ENCODE peak calls at places on chromosomes 4 and X, in six cellular contexts. I is neural progenitor cell, T is colonic mucosa, O is uterus, Z is spleen, W is mucosa of descending colon. K is an unnamed sample.

GRCh38 chr4:75924309-75924708 is 16.5 kb downstream of the NAAA start:
- DNase-seq in I (no peak), T (no peak), O (no peak), Z (no peak), W (no peak), K (no peak)

GRCh38 chrX:130531066-130531465 is 129.3 kb downstream of the RBMX2 start:
- DNase-seq in I (no peak), T (no peak), O (no peak), Z (no peak), W (no peak), K (peak)

GRCh38 chrX:20595928-20596550 is 329.3 kb upstream of the RPS6KA3 start:
- DNase-seq in I (no peak), T (no peak), O (no peak), Z (no peak), W (no peak), K (peak)

GRCh38 chr4:139207247-139207646 is 30.2 kb upstream of the ELF2 start:
- DNase-seq in I (no peak), T (no peak), O (no peak), Z (no peak), W (no peak), K (no peak)

GRCh38 chr4:34250562-34250961 is 1993.8 kb downstream of the ARAP2 start:
- DNase-seq in I (no peak), T (no peak), O (no peak), Z (no peak), W (no peak), K (peak)

GRCh38 chrX:100615015-100615414 is 21.6 kb downstream of the TSPAN6 start:
- DNase-seq in I (peak), T (peak), O (no peak), Z (no peak), W (peak), K (peak)

GRCh38 chrX:78839711-78840110 is 92.2 kb downstream of the LPAR4 start:
- DNase-seq in I (no peak), T (no peak), O (no peak), Z (no peak), W (no peak), K (no peak)

GRCh38 chrX:48626401-48627298 is 29.4 kb downstream of the WDR13 start:
- DNase-seq in I (no peak), T (no peak), O (no peak), Z (no peak), W (no peak), K (peak)

GRCh38 chr4:156705291-156705690 is 266.3 kb downstream of the PDGFC start:
- DNase-seq in I (no peak), T (no peak), O (no peak), Z (no peak), W (no peak), K (peak)

GRCh38 chr4:18020145-18020670 is 1.3 kb downstream of the LCORL start:
- DNase-seq in I (peak), T (peak), O (no peak), Z (no peak), W (peak), K (no peak)

GRCh38 chrX:22963186-22963585 is 36.6 kb upstream of the DDX53 start:
- DNase-seq in I (no peak), T (no peak), O (no peak), Z (no peak), W (no peak), K (peak)

GRCh38 chr4:185282968-185283367 is 73.6 kb downstream of the SNX25 start:
- DNase-seq in I (peak), T (no peak), O (no peak), Z (no peak), W (no peak), K (peak)

GRCh38 chrX:314049-314448 is 4.5 kb downstream of the GTPBP6 start:
- DNase-seq in I (no peak), T (no peak), O (no peak), Z (peak), W (no peak), K (no peak)

GRCh38 chr4:173500841-173501591 is 29.0 kb downstream of the HAND2 start:
- DNase-seq in I (no peak), T (no peak), O (no peak), Z (no peak), W (no peak), K (no peak)
- H3K4me3 ChIP-seq in I (peak), T (no peak), O (no peak), Z (peak), W (no peak), K (no peak)

DNA sequence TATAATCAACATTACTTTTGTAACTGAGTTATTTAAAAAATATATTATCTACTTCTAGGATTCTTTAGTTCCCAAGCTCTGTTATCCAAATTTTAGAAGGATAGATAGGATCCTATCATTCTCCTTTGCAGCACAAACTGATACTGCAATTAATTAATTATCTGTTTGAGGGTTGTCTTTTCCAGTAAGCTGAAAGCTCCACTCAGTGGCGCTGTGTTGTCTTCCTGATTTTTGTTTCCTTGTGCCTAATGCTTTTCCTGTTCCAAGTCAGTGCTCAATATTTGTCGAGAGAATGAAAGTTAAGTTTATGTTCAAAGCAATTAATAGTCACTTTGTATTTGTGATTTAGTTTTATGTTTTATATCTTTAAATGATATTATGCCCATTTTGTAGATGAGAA is 107.4 kb upstream of the ANK2 start:
- DNase-seq in I (no peak), T (no peak), O (no peak), Z (no peak), W (no peak), K (no peak)
- TF ChIP-seq CTCF in I (peak), T (no peak), O (no peak), Z (no peak), W (no peak), K (no peak)

DNA sequence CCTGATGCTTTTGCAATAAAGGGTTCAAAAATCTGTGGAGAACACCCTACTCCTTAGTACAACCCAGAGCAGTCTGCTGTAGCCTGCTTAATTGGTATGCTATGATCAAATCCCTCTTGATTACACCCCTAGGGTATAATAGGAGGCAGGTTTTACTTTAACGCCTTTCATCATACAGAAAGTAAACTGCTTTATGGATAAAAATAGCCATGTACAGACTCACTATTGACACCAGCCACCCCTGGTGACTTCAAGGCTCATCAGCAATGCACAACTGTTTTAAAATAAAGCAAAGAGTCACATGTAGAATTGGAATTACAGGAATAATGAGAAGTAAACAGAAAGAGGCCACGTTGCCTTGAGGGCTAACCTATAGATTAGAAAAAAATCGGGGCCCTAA is 315.2 kb downstream of the DMD start:
- DNase-seq in I (no peak), T (no peak), O (no peak), Z (no peak), W (no peak), K (no peak)
- H3K4me3 ChIP-seq in I (no peak), T (no peak), O (no peak), Z (no peak), W (no peak), K (no peak)

GRCh38 chr4:89558147-89558546 is 250.5 kb upstream of the GPRIN3 start:
- DNase-seq in I (peak), T (no peak), O (no peak), Z (no peak), W (no peak), K (no peak)
- TF ChIP-seq CTCF in I (peak), T (no peak), O (no peak), Z (no peak), W (no peak), K (peak)

GRCh38 chr4:78899302-78899701 is 39.9 kb downstream of the PAQR3 start:
- DNase-seq in I (no peak), T (no peak), O (no peak), Z (no peak), W (no peak), K (no peak)
- H3K4me3 ChIP-seq in I (no peak), T (no peak), O (no peak), Z (no peak), W (no peak), K (no peak)

GRCh38 chr4:118004088-118004487 is 30.2 kb upstream of the NDST3 start:
- DNase-seq in I (no peak), T (no peak), O (no peak), Z (no peak), W (no peak), K (no peak)

DNA sequence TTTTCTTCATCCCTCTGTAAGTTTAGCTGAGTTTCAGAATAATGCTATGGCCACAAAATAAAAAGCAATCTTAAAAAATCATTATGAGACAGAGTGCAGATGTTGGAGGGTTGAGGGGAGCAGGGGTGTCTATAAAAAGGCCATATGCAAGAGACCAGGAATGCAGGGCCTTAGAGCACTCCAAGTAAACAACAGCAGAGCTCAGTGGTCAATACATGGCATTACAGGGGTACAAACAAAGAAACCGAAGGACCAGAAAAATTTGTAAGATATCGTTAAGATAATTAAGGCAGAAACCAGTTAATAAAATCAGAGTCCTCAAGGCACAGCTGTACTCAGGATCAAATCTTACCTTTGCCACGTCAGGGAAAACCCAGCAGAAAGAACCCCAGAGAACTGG is 28.4 kb upstream of the NDST3 start:
- DNase-seq in I (peak), T (no peak), O (no peak), Z (no peak), W (no peak), K (no peak)
- TF ChIP-seq CTCF in I (peak), T (no peak), O (no peak), Z (no peak), W (no peak), K (no peak)

GRCh38 chr4:143382539-143382938 is 45.9 kb downstream of the GAB1 start:
- DNase-seq in I (no peak), T (no peak), O (no peak), Z (no peak), W (no peak), K (no peak)

GRCh38 chr4:143381171-143382118 is 44.8 kb downstream of the GAB1 start:
- DNase-seq in I (no peak), T (peak), O (peak), Z (no peak), W (peak), K (peak)

GRCh38 chr4:143384381-143384994 is 47.8 kb downstream of the GAB1 start:
- DNase-seq in I (no peak), T (no peak), O (no peak), Z (no peak), W (no peak), K (peak)

GRCh38 chr4:143377635-143378099 is 41.0 kb downstream of the GAB1 start:
- DNase-seq in I (no peak), T (no peak), O (no peak), Z (no peak), W (no peak), K (no peak)

DNA sequence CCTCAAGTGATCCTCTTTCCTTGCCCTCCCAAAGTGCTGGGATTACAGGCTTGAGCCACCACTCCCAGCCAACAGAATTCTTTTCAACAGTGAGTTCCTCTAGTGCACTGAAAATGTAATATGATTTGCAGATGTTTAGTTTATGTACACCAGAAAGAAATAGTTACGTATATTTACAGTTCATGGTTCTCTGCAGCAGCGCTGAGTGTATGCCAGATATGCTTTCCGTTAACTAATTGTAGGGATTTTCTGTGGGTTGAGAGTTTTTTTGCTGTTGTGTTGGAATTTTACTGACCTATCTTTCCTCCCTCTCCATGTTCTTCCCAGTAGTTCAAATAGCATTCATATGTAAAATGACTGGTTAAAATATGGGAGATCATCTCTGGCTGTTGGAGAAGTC is 44.0 kb downstream of the GAB1 start:
- DNase-seq in I (no peak), T (no peak), O (no peak), Z (no peak), W (no peak), K (no peak)
- H3K4me3 ChIP-seq in I (no peak), T (no peak), O (no peak), Z (no peak), W (no peak), K (no peak)

GRCh38 chrX:56216332-56216731 is 15.8 kb upstream of the KLF8 start:
- DNase-seq in I (no peak), T (no peak), O (no peak), Z (no peak), W (no peak), K (no peak)

GRCh38 chrX:56221101-56221500 is 11.1 kb upstream of the KLF8 start:
- DNase-seq in I (no peak), T (no peak), O (no peak), Z (no peak), W (no peak), K (no peak)

GRCh38 chrX:56222473-56223000 is 9.6 kb upstream of the KLF8 start:
- DNase-seq in I (no peak), T (no peak), O (no peak), Z (no peak), W (no peak), K (no peak)

DNA sequence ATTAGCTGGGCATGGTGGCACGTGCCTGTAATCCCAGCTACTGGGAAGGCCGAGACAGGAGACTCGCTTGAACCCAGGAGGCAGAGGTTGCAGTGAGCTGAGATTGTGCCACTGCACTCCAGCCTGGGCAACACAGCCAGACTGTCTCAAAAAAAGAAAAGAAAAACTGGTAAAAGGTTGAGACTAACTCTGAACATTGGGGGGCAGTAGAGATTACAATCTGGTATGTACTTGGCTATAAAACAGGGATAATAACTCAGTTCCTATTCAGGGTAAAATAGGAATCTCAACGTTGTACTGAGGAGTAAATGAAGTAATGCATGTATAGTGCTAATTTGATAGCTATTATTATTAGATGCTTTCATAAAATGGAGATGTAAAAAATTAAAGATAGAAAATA is 12.5 kb upstream of the KLF8 start:
- DNase-seq in I (peak), T (no peak), O (no peak), Z (no peak), W (peak), K (no peak)
- TF ChIP-seq CTCF in I (peak), T (no peak), O (peak), Z (peak), W (no peak), K (no peak)

DNA sequence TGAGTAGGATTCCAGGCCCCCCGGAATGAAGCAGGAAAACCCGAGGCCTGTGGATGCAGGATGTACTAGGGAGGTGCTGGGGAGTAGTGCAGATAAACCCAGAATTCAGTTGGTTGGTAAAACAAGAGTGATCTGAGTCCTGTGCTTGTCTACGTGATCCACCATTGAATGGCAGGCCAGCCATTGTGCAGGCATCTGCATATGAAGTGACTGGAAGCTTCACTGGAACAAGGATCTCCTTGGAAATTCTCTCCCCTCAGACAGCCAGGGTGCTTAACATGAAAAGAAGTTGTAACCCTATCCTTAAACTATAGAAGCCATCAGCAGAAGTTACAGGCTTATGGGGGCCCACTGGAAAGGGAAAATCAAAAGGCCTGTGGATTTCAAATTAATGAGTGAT is 656 bp upstream of the GSPT2 start:
- DNase-seq in I (peak), T (no peak), O (no peak), Z (no peak), W (no peak), K (no peak)
- H3K4me3 ChIP-seq in I (peak), T (no peak), O (peak), Z (no peak), W (no peak), K (peak)

GRCh38 chr4:54945838-54946237 is 179.6 kb downstream of the KDR start:
- DNase-seq in I (no peak), T (no peak), O (no peak), Z (no peak), W (no peak), K (no peak)
- TF ChIP-seq CTCF in I (no peak), T (no peak), O (no peak), Z (no peak), W (no peak), K (no peak)